ENCODE peak calls at places on chromosome 15, in seven cellular contexts. Y, C, Z, I, K, L and T are unnamed samples.

GRCh38 chr15:90184119-90184785 is 16.9 kb upstream of the SEMA4B start:
- DNase-seq in C (peak), K (peak), I (no peak), L (no peak), Y (peak), Z (peak), T (peak)

GRCh38 chr15:70754862-70755261 is 8.5 kb downstream of the UACA start:
- DNase-seq in C (no peak), K (no peak), L (no peak), Y (no peak), I (no peak), Z (no peak), T (no peak)

GRCh38 chr15:90365414-90366055 is 13.5 kb downstream of the ZNF774 start:
- DNase-seq in I (no peak), C (no peak), Z (no peak), K (no peak), L (no peak), Y (no peak), T (no peak)

GRCh38 chr15:51750186-51750585 is 1.2 kb upstream of the TMOD2 start:
- DNase-seq in Z (no peak), C (no peak), L (no peak), K (no peak), I (no peak), Y (no peak), T (no peak)

GRCh38 chr15:93028632-93029612 is 60.1 kb downstream of the RGMA start:
- DNase-seq in L (no peak), Z (peak), Y (peak), I (peak), K (peak), C (peak), T (peak)

GRCh38 chr15:90071220-90071807 is 31.0 kb downstream of the IDH2 start:
- DNase-seq in L (peak), Z (peak), K (peak), Y (peak), C (peak), I (peak), T (peak)

GRCh38 chr15:93070136-93070535 is 18.9 kb downstream of the RGMA start:
- DNase-seq in C (no peak), Y (no peak), K (no peak), I (no peak), Z (no peak), L (no peak), T (no peak)

GRCh38 chr15:39756806-39757522 is 25.7 kb downstream of the FSIP1 start:
- DNase-seq in I (no peak), K (no peak), Z (no peak), Y (peak), C (no peak), L (no peak), T (peak)

GRCh38 chr15:22918056-22918455 is 62.1 kb downstream of the CYFIP1 start:
- DNase-seq in L (no peak), K (no peak), Y (peak), C (no peak), Z (no peak), I (no peak), T (peak)

GRCh38 chr15:55094152-55094551 is 102.6 kb downstream of the RSL24D1 start:
- DNase-seq in L (no peak), Z (no peak), I (no peak), K (no peak), Y (no peak), C (no peak), T (no peak)

GRCh38 chr15:84879088-84879780 is 5.2 kb upstream of the SLC28A1 start:
- DNase-seq in L (no peak), C (no peak), K (no peak), I (no peak), Z (no peak), Y (no peak), T (no peak)

GRCh38 chr15:84880822-84881519 is 3.5 kb upstream of the SLC28A1 start:
- DNase-seq in I (no peak), Y (no peak), K (no peak), C (no peak), Z (no peak), L (no peak), T (no peak)

GRCh38 chr15:84876269-84876668 is 8.2 kb upstream of the SLC28A1 start:
- DNase-seq in L (no peak), Y (no peak), K (no peak), I (no peak), C (no peak), Z (no peak), T (no peak)

GRCh38 chr15:84880007-84880406 is 4.5 kb upstream of the SLC28A1 start:
- DNase-seq in L (no peak), C (no peak), Z (no peak), I (no peak), K (no peak), Y (no peak), T (no peak)

DNA sequence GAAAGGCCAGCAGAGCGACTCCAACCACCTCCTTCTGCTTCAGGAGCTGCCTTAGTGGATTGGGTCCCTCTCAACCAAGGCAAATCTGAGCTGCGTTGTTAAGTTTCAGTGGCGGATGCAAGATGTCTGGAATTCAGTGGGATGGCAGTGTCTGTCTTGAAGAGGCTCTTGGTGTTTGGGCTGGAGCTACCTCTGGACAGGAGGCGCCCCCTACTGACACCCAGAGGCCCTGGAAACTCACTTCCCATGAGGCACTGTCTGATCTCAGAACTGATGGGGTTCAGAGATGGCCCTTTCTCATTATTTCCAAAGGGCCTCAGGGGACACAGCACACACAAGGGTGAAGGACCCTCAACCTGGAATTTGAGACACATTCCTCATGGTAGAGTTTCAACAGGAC is 6.0 kb upstream of the SLC28A1 start:
- DNase-seq in C (peak), Z (peak), L (peak), Y (peak), I (peak), K (no peak), T (peak)
- TF ChIP-seq CTCF in C (peak), Z (peak), L (no peak), Y (peak), I (peak), K (peak), T (peak)

GRCh38 chr15:74838746-74839525 is 4.0 kb downstream of the ULK3 start:
- DNase-seq in Y (no peak), Z (no peak), L (peak), I (no peak), K (no peak), C (no peak), T (no peak)

GRCh38 chr15:74835312-74835823 is 7.6 kb downstream of the ULK3 start:
- DNase-seq in L (peak), Z (peak), K (no peak), Y (peak), I (peak), C (no peak), T (peak)

GRCh38 chr15:74838117-74838516 is 4.8 kb downstream of the ULK3 start:
- DNase-seq in Z (no peak), K (no peak), C (no peak), Y (no peak), I (no peak), L (no peak), T (no peak)

GRCh38 chr15:74836846-74837245 is 6.1 kb downstream of the ULK3 start:
- DNase-seq in Y (no peak), I (no peak), Z (no peak), K (no peak), C (no peak), L (no peak), T (no peak)

GRCh38 chr15:74837482-74837881 is 5.5 kb downstream of the ULK3 start:
- DNase-seq in I (no peak), Y (no peak), Z (no peak), K (no peak), C (no peak), L (no peak), T (no peak)
- TF ChIP-seq CTCF in I (no peak), Y (no peak), Z (no peak), K (no peak), C (no peak), L (no peak), T (peak)

DNA sequence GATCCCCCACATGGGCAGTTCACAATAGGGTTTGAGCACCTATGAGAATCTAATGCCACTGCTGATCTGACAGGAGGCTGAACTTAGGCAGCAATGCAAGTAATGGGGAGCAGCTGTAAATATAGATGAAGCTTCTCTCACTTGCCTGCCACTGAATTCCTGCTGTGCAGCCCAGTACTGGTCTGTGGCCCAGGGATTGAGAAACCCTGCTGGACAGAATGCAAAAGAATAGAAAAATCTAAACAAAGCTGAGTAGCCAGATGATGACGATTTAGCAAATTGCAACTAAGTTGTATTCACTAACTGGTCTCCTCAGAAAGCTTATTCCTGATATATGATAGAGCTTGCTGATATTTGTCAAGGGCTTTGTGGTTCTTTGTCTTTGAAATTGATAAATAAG is 34.3 kb upstream of the APH1B start:
- DNase-seq in C (peak), I (no peak), K (no peak), L (no peak), Y (peak), Z (peak), T (no peak)
- TF ChIP-seq CTCF in C (no peak), I (no peak), K (no peak), L (no peak), Y (peak), Z (no peak), T (no peak)

GRCh38 chr15:43126358-43126757 is 7.0 kb upstream of the TMEM62 start:
- DNase-seq in C (no peak), K (no peak), Z (no peak), Y (no peak), I (no peak), L (no peak), T (no peak)
- TF ChIP-seq CTCF in C (no peak), K (no peak), Z (no peak), Y (no peak), I (no peak), L (no peak), T (no peak)

GRCh38 chr15:46089438-46090044 is 454.7 kb downstream of the SQOR start:
- DNase-seq in C (no peak), I (no peak), Z (no peak), L (no peak), Y (no peak), K (no peak), T (no peak)

GRCh38 chr15:46088486-46089437 is 453.9 kb downstream of the SQOR start:
- DNase-seq in K (no peak), Y (peak), L (no peak), Z (no peak), C (no peak), I (no peak), T (peak)

DNA sequence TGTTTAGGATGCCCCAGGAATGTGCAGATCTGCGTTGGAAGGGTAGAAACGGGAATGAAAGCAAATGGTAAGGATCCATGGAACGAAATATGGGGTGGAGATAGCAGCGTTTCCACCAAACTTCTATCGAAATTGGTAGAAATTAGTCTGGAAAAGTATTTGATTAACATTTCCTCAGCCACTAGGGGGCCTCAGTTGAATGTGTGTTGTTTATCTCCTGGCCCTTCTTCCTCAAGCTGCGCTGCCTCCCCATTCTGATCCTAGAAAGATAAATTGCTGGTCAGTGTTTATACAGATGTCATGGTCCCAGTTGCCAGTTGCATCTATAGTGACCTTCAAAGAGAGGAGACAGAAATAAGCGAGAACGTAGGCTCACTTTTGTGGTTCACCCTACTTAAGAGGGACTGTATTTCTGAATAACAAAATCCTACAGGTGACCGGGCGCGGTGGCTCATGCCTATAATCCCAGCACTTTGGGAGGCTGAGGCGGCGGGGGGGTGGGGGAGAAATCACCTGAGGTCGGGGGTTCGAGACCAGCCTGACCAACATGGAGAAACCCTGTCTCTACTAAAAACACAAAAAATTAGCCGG is 457.1 kb downstream of the SQOR start:
- DNase-seq in L (no peak), K (no peak), I (no peak), Z (no peak), Y (peak), C (no peak), T (peak)
- TF ChIP-seq CTCF in L (no peak), K (peak), I (peak), Z (peak), Y (peak), C (no peak), T (peak)